ENCODE peak calls at places on chromosomes 7 and 10, in four cellular contexts. Z is cerebellar nuclear complex, P is neural crest cell, V is fibroblast of mammary gland. W is an unnamed sample.

GRCh38 chr10:110432814-110433565 is 64.7 kb upstream of the DUSP5 start:
- DNase-seq in Z (no peak), P (no peak), V (no peak), W (no peak)

GRCh38 chr10:119625570-119626280 is 25.5 kb upstream of the BAG3 start:
- DNase-seq in Z (no peak), P (no peak), V (no peak), W (no peak)

GRCh38 chr10:44947356-44948152 is 12.0 kb upstream of the RASSF4 start:
- DNase-seq in Z (no peak), P (no peak), V (no peak), W (no peak)

GRCh38 chr7:926061-927030 is 28.1 kb downstream of the ADAP1 start:
- DNase-seq in Z (no peak), P (no peak), V (no peak), W (no peak)

GRCh38 chr7:1455241-1455939 is 3.9 kb downstream of the MICALL2 start:
- DNase-seq in Z (no peak), P (no peak), V (no peak), W (peak; percentile 99)

GRCh38 chr10:119131512-119132240 is 27.8 kb downstream of the DENND10 start:
- DNase-seq in Z (no peak), P (no peak), V (peak; percentile 45), W (no peak)

GRCh38 chr10:110681023-110681681 is 37.0 kb downstream of the RBM20 start:
- DNase-seq in Z (no peak), P (peak; percentile 53), V (peak; percentile 24), W (peak; percentile 54)

GRCh38 chr7:95952851-95953250 is 180.5 kb downstream of the DYNC1I1 start:
- DNase-seq in Z (no peak), P (no peak), V (no peak), W (no peak)

GRCh38 chr7:70527489-70527888 is 604.5 kb upstream of the GALNT17 start:
- DNase-seq in Z (no peak), P (no peak), V (no peak), W (no peak)

GRCh38 chr10:124644281-124644680 is 99.9 kb downstream of the FAM53B start:
- DNase-seq in Z (no peak), P (no peak), V (no peak), W (no peak)

GRCh38 chr10:61283489-61284221 is 169.5 kb downstream of the TMEM26 start:
- DNase-seq in Z (no peak), P (no peak), V (peak; percentile 12), W (no peak)

GRCh38 chr7:103795787-103796186 is 193.7 kb downstream of the RELN start:
- DNase-seq in Z (no peak), P (no peak), V (no peak), W (no peak)

GRCh38 chr10:689433-690226 is at the start of gene DIP2C:
- DNase-seq in Z (no peak), P (peak; percentile 63), V (peak; percentile 67), W (peak; percentile 98)

GRCh38 chr7:148336411-148336810 is 254.2 kb upstream of the C7orf33 start:
- DNase-seq in Z (no peak), P (no peak), V (no peak), W (no peak)

GRCh38 chr7:15989194-15989593 is 302.7 kb upstream of the MEOX2 start:
- DNase-seq in Z (no peak), P (no peak), V (no peak), W (no peak)

GRCh38 chr7:69363131-69363530 is 235.1 kb upstream of the AUTS2 start:
- DNase-seq in Z (no peak), P (no peak), V (peak; percentile 28), W (no peak)

GRCh38 chr10:33559105-33559504 is 224.6 kb upstream of the NRP1 start:
- DNase-seq in Z (no peak), P (no peak), V (peak; percentile 96), W (no peak)

GRCh38 chr7:27179503-27180430 is 5.3 kb downstream of the HOXA11 start:
- DNase-seq in Z (no peak), P (peak; percentile 75), V (peak; percentile 69), W (peak; percentile 98)

GRCh38 chr10:23496727-23497126 is 57.9 kb downstream of the OTUD1 start:
- DNase-seq in Z (no peak), P (no peak), V (no peak), W (no peak)

GRCh38 chr7:116429986-116430619 is 69.4 kb upstream of the CAV2 start:
- DNase-seq in Z (no peak), P (no peak), V (no peak), W (no peak)

GRCh38 chr7:154902600-154903082 is 100.3 kb downstream of the PAXIP1 start:
- DNase-seq in Z (no peak), P (no peak), V (no peak), W (no peak)

GRCh38 chr10:129768437-129769355 is 195.4 kb downstream of the EBF3 start:
- DNase-seq in Z (no peak), P (no peak), V (no peak), W (no peak)

GRCh38 chr10:61847087-61847486 is 54.4 kb upstream of the ARID5B start:
- DNase-seq in Z (no peak), P (no peak), V (no peak), W (no peak)

GRCh38 chr10:118793545-118793944 is 38.8 kb upstream of the CACUL1 start:
- DNase-seq in Z (no peak), P (no peak), V (no peak), W (no peak)

GRCh38 chr10:69090687-69091450 is 3.0 kb downstream of the SRGN start:
- DNase-seq in Z (no peak), P (no peak), V (peak; percentile 65), W (no peak)

GRCh38 chr10:5830629-5831445 is 17.6 kb upstream of the GDI2 start:
- DNase-seq in Z (no peak), P (no peak), V (no peak), W (no peak)

GRCh38 chr7:134693256-134693655 is 46.6 kb downstream of the BPGM start:
- DNase-seq in Z (no peak), P (no peak), V (peak; percentile 97), W (no peak)

GRCh38 chr7:73431041-73431835 is 2.3 kb upstream of the FZD9 start:
- DNase-seq in Z (no peak), P (no peak), V (no peak), W (peak; percentile 71)

GRCh38 chr10:114685456-114685855 is 27.4 kb upstream of the ABLIM1 start:
- DNase-seq in Z (no peak), P (no peak), V (no peak), W (no peak)

GRCh38 chr10:4221315-4221714 is 436.3 kb upstream of the KLF6 start:
- DNase-seq in Z (no peak), P (no peak), V (peak; percentile 78), W (no peak)

GRCh38 chr7:12557282-12557681 is 13.2 kb upstream of the SCIN start:
- DNase-seq in Z (no peak), P (no peak), V (no peak), W (no peak)

GRCh38 chr7:27262121-27262520 is 19.5 kb downstream of the EVX1 start:
- DNase-seq in Z (no peak), P (no peak), V (peak; percentile 29), W (no peak)

GRCh38 chr10:98285416-98285815 is 17.4 kb upstream of the LOXL4 start:
- DNase-seq in Z (no peak), P (no peak), V (peak; percentile 30), W (no peak)

GRCh38 chr10:89189211-89189734 is 17.8 kb downstream of the CH25H start:
- DNase-seq in Z (no peak), P (no peak), V (no peak), W (no peak)

GRCh38 chr10:96089116-96089515 is 41.0 kb upstream of the ZNF518A start:
- DNase-seq in Z (no peak), P (no peak), V (no peak), W (no peak)

GRCh38 chr7:712601-713457 is 13.7 kb upstream of the DNAAF5 start:
- DNase-seq in Z (no peak), P (no peak), V (no peak), W (no peak)

GRCh38 chr10:86651631-86652331 is 2.6 kb upstream of the OPN4 start:
- DNase-seq in Z (no peak), P (no peak), V (no peak), W (no peak)

GRCh38 chr7:111835066-111835465 is 272.8 kb upstream of the IMMP2L start:
- DNase-seq in Z (no peak), P (no peak), V (peak; percentile 93), W (no peak)